ENCODE peak calls at places on chromosomes 16 and 17, in six cellular contexts. One of them, this sample, is unnamed.

GRCh38 chr17:27153005-27153404 is 140.9 kb upstream of the WSB1 start:
- DNase-seq in H9: no peak
- DNase-seq in HCT116: no peak
- DNase-seq in PC-3: no peak
- DNase-seq in H1: no peak
- DNase-seq in mammary epithelial cell: no peak
- DNase-seq in this sample: no peak

GRCh38 chr16:47787695-47788094 is 326.6 kb downstream of the PHKB start:
- DNase-seq in mammary epithelial cell: no peak
- DNase-seq in H1: no peak
- DNase-seq in HCT116: no peak
- DNase-seq in H9: no peak
- DNase-seq in PC-3: peak; percentile 24
- DNase-seq in this sample: no peak

GRCh38 chr16:50166511-50167500 is 13.7 kb downstream of the TENT4B start:
- DNase-seq in H1: no peak
- DNase-seq in HCT116: no peak
- DNase-seq in mammary epithelial cell: peak; percentile 52
- DNase-seq in H9: no peak
- DNase-seq in PC-3: peak; percentile 21
- DNase-seq in this sample: no peak

GRCh38 chr17:50626037-50626574 is 8.6 kb upstream of the ABCC3 start:
- DNase-seq in H1: peak; percentile 87
- DNase-seq in HCT116: peak; percentile 58
- DNase-seq in PC-3: peak; percentile 76
- DNase-seq in H9: peak; percentile 95
- DNase-seq in mammary epithelial cell: peak; percentile 39
- DNase-seq in this sample: peak; percentile 59

GRCh38 chr17:68334393-68334792 is 43.1 kb downstream of the ARSG start:
- DNase-seq in mammary epithelial cell: no peak
- DNase-seq in PC-3: no peak
- DNase-seq in H9: no peak
- DNase-seq in H1: no peak
- DNase-seq in HCT116: no peak
- DNase-seq in this sample: no peak

GRCh38 chr16:67177743-67178699 is 5.7 kb downstream of the MATCAP1 start:
- DNase-seq in H1: peak; percentile 86
- DNase-seq in HCT116: peak; percentile 93
- DNase-seq in H9: peak; percentile 97
- DNase-seq in mammary epithelial cell: peak; percentile 94
- DNase-seq in PC-3: peak; percentile 86
- DNase-seq in this sample: peak; percentile 82

GRCh38 chr16:26016989-26017388 is 325.2 kb downstream of the HS3ST4 start:
- DNase-seq in mammary epithelial cell: no peak
- DNase-seq in HCT116: no peak
- DNase-seq in H1: no peak
- DNase-seq in H9: no peak
- DNase-seq in PC-3: no peak
- DNase-seq in this sample: no peak

GRCh38 chr17:6070280-6070894 is at the start of gene WSCD1:
- DNase-seq in H1: peak; percentile 55
- DNase-seq in H9: no peak
- DNase-seq in mammary epithelial cell: no peak
- DNase-seq in HCT116: no peak
- DNase-seq in PC-3: peak; percentile 41
- DNase-seq in this sample: peak; percentile 63

GRCh38 chr17:68080411-68081150 is 45.0 kb downstream of the KPNA2 start:
- DNase-seq in H1: no peak
- DNase-seq in PC-3: no peak
- DNase-seq in H9: peak; percentile 41
- DNase-seq in mammary epithelial cell: no peak
- DNase-seq in HCT116: no peak
- DNase-seq in this sample: no peak

GRCh38 chr16:27920391-27920891 is 143.1 kb downstream of the GSG1L start:
- DNase-seq in H9: peak; percentile 83
- DNase-seq in PC-3: peak; percentile 13
- DNase-seq in mammary epithelial cell: peak; percentile 52
- DNase-seq in H1: peak; percentile 62
- DNase-seq in HCT116: peak; percentile 35
- DNase-seq in this sample: no peak

GRCh38 chr16:5619314-5619713 is 521.7 kb upstream of the EEF2KMT start:
- DNase-seq in mammary epithelial cell: no peak
- DNase-seq in H9: no peak
- DNase-seq in PC-3: no peak
- DNase-seq in HCT116: no peak
- DNase-seq in H1: no peak
- DNase-seq in this sample: no peak

GRCh38 chr17:80948961-80949450 is 42.6 kb upstream of the CHMP6 start:
- DNase-seq in HCT116: no peak
- DNase-seq in H1: no peak
- DNase-seq in mammary epithelial cell: no peak
- DNase-seq in H9: no peak
- DNase-seq in PC-3: no peak
- DNase-seq in this sample: no peak

GRCh38 chr17:1398900-1399299 is 1.1 kb downstream of the YWHAE start:
- DNase-seq in H1: no peak
- DNase-seq in H9: no peak
- DNase-seq in mammary epithelial cell: peak; percentile 42
- DNase-seq in PC-3: no peak
- DNase-seq in HCT116: no peak
- DNase-seq in this sample: peak; percentile 33

GRCh38 chr16:59597269-59597668 is 863.2 kb upstream of the GOT2 start:
- DNase-seq in H9: no peak
- DNase-seq in H1: no peak
- DNase-seq in mammary epithelial cell: peak; percentile 3
- DNase-seq in HCT116: no peak
- DNase-seq in PC-3: no peak
- DNase-seq in this sample: no peak

GRCh38 chr17:50271173-50271750 is 3.0 kb upstream of the TMEM92 start:
- DNase-seq in HCT116: no peak
- DNase-seq in H9: no peak
- DNase-seq in H1: peak; percentile 26
- DNase-seq in mammary epithelial cell: no peak
- DNase-seq in PC-3: no peak
- DNase-seq in this sample: no peak

GRCh38 chr17:76381633-76382304 is 2.6 kb upstream of the SPHK1 start:
- DNase-seq in H9: peak; percentile 46
- DNase-seq in PC-3: no peak
- DNase-seq in mammary epithelial cell: no peak
- DNase-seq in H1: no peak
- DNase-seq in HCT116: no peak
- DNase-seq in this sample: no peak

GRCh38 chr16:23342083-23342640 is 40.1 kb downstream of the SCNN1B start:
- DNase-seq in HCT116: no peak
- DNase-seq in H9: no peak
- DNase-seq in mammary epithelial cell: no peak
- DNase-seq in H1: no peak
- DNase-seq in PC-3: no peak
- DNase-seq in this sample: peak; percentile 37

GRCh38 chr17:73595068-73595865 is 49.0 kb downstream of the SDK2 start:
- DNase-seq in HCT116: no peak
- DNase-seq in H1: peak; percentile 85
- DNase-seq in H9: peak; percentile 92
- DNase-seq in mammary epithelial cell: peak; percentile 51
- DNase-seq in PC-3: no peak
- DNase-seq in this sample: no peak

GRCh38 chr17:60678118-60678444 is 430 bp downstream of the BCAS3 start:
- DNase-seq in mammary epithelial cell: no peak
- DNase-seq in HCT116: no peak
- DNase-seq in H1: no peak
- DNase-seq in PC-3: no peak
- DNase-seq in H9: no peak
- DNase-seq in this sample: no peak

GRCh38 chr16:85152414-85153030 is 40.2 kb upstream of the CIBAR2 start:
- DNase-seq in HCT116: no peak
- DNase-seq in H9: no peak
- DNase-seq in mammary epithelial cell: peak; percentile 69
- DNase-seq in H1: no peak
- DNase-seq in PC-3: no peak
- DNase-seq in this sample: no peak

GRCh38 chr16:11034005-11034404 is 89.6 kb downstream of the CLEC16A start:
- DNase-seq in H1: no peak
- DNase-seq in PC-3: peak; percentile 74
- DNase-seq in mammary epithelial cell: peak; percentile 30
- DNase-seq in HCT116: no peak
- DNase-seq in H9: no peak
- DNase-seq in this sample: no peak

GRCh38 chr16:85614338-85615013 is 1.4 kb downstream of the GSE1 start:
- DNase-seq in H1: no peak
- DNase-seq in HCT116: no peak
- DNase-seq in mammary epithelial cell: no peak
- DNase-seq in PC-3: no peak
- DNase-seq in H9: no peak
- DNase-seq in this sample: no peak

GRCh38 chr16:72262711-72263110 is 90.8 kb upstream of the PMFBP1 start:
- DNase-seq in H1: no peak
- DNase-seq in HCT116: no peak
- DNase-seq in PC-3: no peak
- DNase-seq in H9: no peak
- DNase-seq in mammary epithelial cell: no peak
- DNase-seq in this sample: no peak

GRCh38 chr16:15690296-15690695 is 40.3 kb downstream of the NDE1 start:
- DNase-seq in mammary epithelial cell: no peak
- DNase-seq in H9: no peak
- DNase-seq in HCT116: no peak
- DNase-seq in PC-3: no peak
- DNase-seq in H1: no peak
- DNase-seq in this sample: no peak

GRCh38 chr16:15699819-15700218 is 49.8 kb downstream of the NDE1 start:
- DNase-seq in mammary epithelial cell: no peak
- DNase-seq in H1: no peak
- DNase-seq in PC-3: no peak
- DNase-seq in H9: no peak
- DNase-seq in HCT116: no peak
- DNase-seq in this sample: no peak

GRCh38 chr16:15689290-15689689 is 39.2 kb downstream of the NDE1 start:
- DNase-seq in HCT116: no peak
- DNase-seq in H9: no peak
- DNase-seq in H1: no peak
- DNase-seq in mammary epithelial cell: no peak
- DNase-seq in PC-3: no peak
- DNase-seq in this sample: no peak

GRCh38 chr16:15691046-15691445 is 41.0 kb downstream of the NDE1 start:
- DNase-seq in PC-3: no peak
- DNase-seq in HCT116: no peak
- DNase-seq in mammary epithelial cell: no peak
- DNase-seq in H9: no peak
- DNase-seq in H1: no peak
- DNase-seq in this sample: no peak

DNA sequence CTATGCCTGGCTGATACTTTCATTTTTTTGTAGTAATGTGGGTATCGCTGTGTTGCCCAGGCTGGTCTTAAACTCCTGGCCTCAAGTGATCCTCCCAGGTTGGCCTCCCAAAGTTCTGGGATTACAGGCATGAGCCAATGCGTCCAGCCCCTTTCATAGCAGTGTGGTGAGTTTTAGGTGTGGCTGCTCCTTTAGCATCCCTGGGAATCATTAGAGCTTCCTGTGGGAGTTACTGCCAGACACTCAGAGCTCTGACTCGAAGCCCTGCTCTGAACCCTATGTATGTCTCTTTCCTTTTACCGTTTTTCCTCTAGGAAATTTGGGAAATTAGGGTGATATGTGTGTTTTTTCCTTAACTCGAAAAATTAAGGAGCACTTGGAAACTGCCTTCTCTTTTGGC is 44.5 kb downstream of the NDE1 start:
- DNase-seq in HCT116: no peak
- DNase-seq in H1: no peak
- DNase-seq in H9: no peak
- DNase-seq in mammary epithelial cell: no peak
- DNase-seq in PC-3: no peak
- DNase-seq in this sample: no peak
- H4K20me1 ChIP-seq in HCT116: no peaks in the 10 kb centered on the region
- H4K20me1 ChIP-seq in H1: peaks cover 2% of the 10 kb centered on the region
- H4K20me1 ChIP-seq in H9: no peaks in the 10 kb centered on the region
- H4K20me1 ChIP-seq in mammary epithelial cell: no peaks in the 10 kb centered on the region
- H4K20me1 ChIP-seq in PC-3: no peaks in the 10 kb centered on the region
- H4K20me1 ChIP-seq in this sample: no peaks in the 10 kb centered on the region

DNA sequence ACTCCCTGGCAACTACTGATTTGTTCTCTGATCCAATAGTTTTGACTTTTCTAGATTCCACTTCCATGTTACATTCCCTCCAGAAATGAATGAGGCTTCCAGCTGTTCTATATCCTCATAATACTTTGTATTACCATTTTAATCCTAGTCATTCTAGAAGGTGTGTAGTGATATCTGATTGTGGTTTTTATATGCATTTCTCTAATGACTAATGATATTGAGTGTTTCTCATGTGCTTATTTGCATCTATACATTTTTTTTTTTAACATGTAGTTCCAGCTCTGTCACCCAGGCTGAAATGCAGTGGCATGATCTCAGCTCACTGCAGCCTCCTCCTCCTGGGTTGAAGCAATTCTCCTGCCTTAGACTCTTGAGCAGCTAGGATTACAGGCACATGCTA is 7.3 kb downstream of the ADGRG5 start:
- DNase-seq in mammary epithelial cell: no peak
- DNase-seq in H9: no peak
- DNase-seq in HCT116: no peak
- DNase-seq in PC-3: no peak
- DNase-seq in H1: no peak
- DNase-seq in this sample: peak; percentile 18
- H4K20me1 ChIP-seq in mammary epithelial cell: no peaks in the 10 kb centered on the region
- H4K20me1 ChIP-seq in H9: no peaks in the 10 kb centered on the region
- H4K20me1 ChIP-seq in HCT116: no peaks in the 10 kb centered on the region
- H4K20me1 ChIP-seq in PC-3: no peaks in the 10 kb centered on the region
- H4K20me1 ChIP-seq in H1: no peaks in the 10 kb centered on the region
- H4K20me1 ChIP-seq in this sample: no peaks in the 10 kb centered on the region

DNA sequence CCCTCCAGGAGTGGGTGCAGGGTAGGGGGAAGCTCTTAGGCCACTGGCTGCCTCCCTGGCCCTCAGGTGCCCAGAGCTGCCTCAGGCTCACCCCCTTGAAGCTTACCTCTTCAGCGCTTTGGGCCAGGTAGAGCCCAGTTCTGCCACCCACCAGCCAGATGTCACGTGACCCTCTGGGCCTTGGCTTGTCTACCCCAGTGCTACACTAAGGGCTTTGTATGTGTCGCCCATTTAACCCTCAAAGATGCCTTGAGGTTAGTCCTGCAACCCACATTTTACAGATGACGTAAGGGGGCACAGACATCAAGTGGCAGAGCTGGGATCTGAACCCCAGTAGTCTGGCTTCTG is 3.4 kb downstream of the HAS3 start:
- DNase-seq in HCT116: no peak
- DNase-seq in PC-3: no peak
- DNase-seq in H1: no peak
- DNase-seq in mammary epithelial cell: no peak
- DNase-seq in H9: no peak
- DNase-seq in this sample: no peak
- H4K20me1 ChIP-seq in HCT116: peaks cover 15% of the 10 kb centered on the region
- H4K20me1 ChIP-seq in PC-3: peaks cover 44% of the 10 kb centered on the region
- H4K20me1 ChIP-seq in H1: peaks cover 15% of the 10 kb centered on the region
- H4K20me1 ChIP-seq in mammary epithelial cell: peaks cover 6% of the 10 kb centered on the region
- H4K20me1 ChIP-seq in H9: no peaks in the 10 kb centered on the region
- H4K20me1 ChIP-seq in this sample: no peaks in the 10 kb centered on the region

GRCh38 chr17:39606434-39607056 is 1.2 kb downstream of the NEUROD2 start:
- DNase-seq in H9: peak; percentile 71
- DNase-seq in HCT116: no peak
- DNase-seq in mammary epithelial cell: no peak
- DNase-seq in H1: peak; percentile 81
- DNase-seq in PC-3: no peak
- DNase-seq in this sample: no peak
- H4K20me1 ChIP-seq in H9: no peaks in the 10 kb centered on the region
- H4K20me1 ChIP-seq in HCT116: no peaks in the 10 kb centered on the region
- H4K20me1 ChIP-seq in mammary epithelial cell: peaks cover 5% of the 10 kb centered on the region
- H4K20me1 ChIP-seq in H1: peaks cover 11% of the 10 kb centered on the region
- H4K20me1 ChIP-seq in PC-3: no peaks in the 10 kb centered on the region
- H4K20me1 ChIP-seq in this sample: no peaks in the 10 kb centered on the region

This sample was measured in MM.1S.